ENCODE peak calls at places on chromosomes 5 and 9, in seven cellular contexts. One of them, this sample, is unnamed.

GRCh38 chr5:170631471-170632195 is 127.8 kb downstream of the KCNIP1 start:
- DNase-seq in HCT116: peak
- DNase-seq in left lung: no peak
- DNase-seq in colonic mucosa: no peak
- DNase-seq in fibroblast of lung: peak
- DNase-seq in A549: peak
- DNase-seq in NT2/D1: no peak
- DNase-seq in this sample: no peak

GRCh38 chr5:95664204-95664786 is 17.7 kb downstream of the RFESD start:
- DNase-seq in HCT116: peak
- DNase-seq in fibroblast of lung: peak
- DNase-seq in NT2/D1: no peak
- DNase-seq in colonic mucosa: peak
- DNase-seq in A549: no peak
- DNase-seq in left lung: no peak
- DNase-seq in this sample: no peak

GRCh38 chr5:155953335-155953734 is 373.6 kb upstream of the SGCD start:
- DNase-seq in A549: no peak
- DNase-seq in fibroblast of lung: peak
- DNase-seq in NT2/D1: no peak
- DNase-seq in HCT116: no peak
- DNase-seq in colonic mucosa: no peak
- DNase-seq in left lung: no peak
- DNase-seq in this sample: no peak

GRCh38 chr5:84086517-84086916 is 298.2 kb downstream of the EDIL3 start:
- DNase-seq in HCT116: no peak
- DNase-seq in fibroblast of lung: peak
- DNase-seq in NT2/D1: no peak
- DNase-seq in colonic mucosa: no peak
- DNase-seq in left lung: no peak
- DNase-seq in A549: no peak
- DNase-seq in this sample: no peak

GRCh38 chr5:128085413-128085812 is 1.8 kb downstream of the SLC12A2 start:
- DNase-seq in fibroblast of lung: no peak
- DNase-seq in NT2/D1: no peak
- DNase-seq in left lung: no peak
- DNase-seq in A549: no peak
- DNase-seq in HCT116: no peak
- DNase-seq in colonic mucosa: no peak
- DNase-seq in this sample: no peak

GRCh38 chr9:70405808-70406445 is 8.5 kb downstream of the KLF9 start:
- DNase-seq in NT2/D1: no peak
- DNase-seq in colonic mucosa: peak
- DNase-seq in HCT116: no peak
- DNase-seq in fibroblast of lung: peak
- DNase-seq in left lung: no peak
- DNase-seq in A549: no peak
- DNase-seq in this sample: no peak

GRCh38 chr5:41517909-41518308 is 7.5 kb upstream of the PLCXD3 start:
- DNase-seq in NT2/D1: no peak
- DNase-seq in colonic mucosa: no peak
- DNase-seq in fibroblast of lung: peak
- DNase-seq in A549: no peak
- DNase-seq in HCT116: no peak
- DNase-seq in left lung: no peak
- DNase-seq in this sample: no peak

GRCh38 chr9:136364942-136365774 is 1.6 kb upstream of the DNLZ start:
- DNase-seq in left lung: no peak
- DNase-seq in colonic mucosa: no peak
- DNase-seq in A549: no peak
- DNase-seq in NT2/D1: no peak
- DNase-seq in HCT116: no peak
- DNase-seq in fibroblast of lung: no peak
- DNase-seq in this sample: no peak

GRCh38 chr9:115118471-115119156 is 657 bp upstream of the TNC start:
- DNase-seq in colonic mucosa: peak
- DNase-seq in A549: peak
- DNase-seq in NT2/D1: peak
- DNase-seq in fibroblast of lung: peak
- DNase-seq in left lung: peak
- DNase-seq in HCT116: peak
- DNase-seq in this sample: peak

GRCh38 chr9:95261890-95262289 is 55.6 kb downstream of the FANCC start:
- DNase-seq in fibroblast of lung: peak
- DNase-seq in left lung: no peak
- DNase-seq in A549: no peak
- DNase-seq in HCT116: no peak
- DNase-seq in colonic mucosa: no peak
- DNase-seq in NT2/D1: no peak
- DNase-seq in this sample: no peak

GRCh38 chr5:374631-375335 is 53.3 kb downstream of the AHRR start:
- DNase-seq in NT2/D1: no peak
- DNase-seq in HCT116: no peak
- DNase-seq in colonic mucosa: peak
- DNase-seq in fibroblast of lung: no peak
- DNase-seq in A549: no peak
- DNase-seq in left lung: no peak
- DNase-seq in this sample: peak

GRCh38 chr5:124297826-124298225 is 448.6 kb downstream of the ZNF608 start:
- DNase-seq in left lung: no peak
- DNase-seq in fibroblast of lung: peak
- DNase-seq in colonic mucosa: no peak
- DNase-seq in HCT116: no peak
- DNase-seq in A549: no peak
- DNase-seq in NT2/D1: no peak
- DNase-seq in this sample: no peak

GRCh38 chr5:171388816-171389168 is 1.1 kb downstream of the NPM1 start:
- DNase-seq in left lung: no peak
- DNase-seq in HCT116: no peak
- DNase-seq in fibroblast of lung: peak
- DNase-seq in colonic mucosa: no peak
- DNase-seq in A549: no peak
- DNase-seq in NT2/D1: no peak
- DNase-seq in this sample: no peak

GRCh38 chr5:9537223-9538141 is 8.4 kb downstream of the SEMA5A start:
- DNase-seq in left lung: no peak
- DNase-seq in fibroblast of lung: no peak
- DNase-seq in A549: no peak
- DNase-seq in colonic mucosa: no peak
- DNase-seq in NT2/D1: no peak
- DNase-seq in HCT116: no peak
- DNase-seq in this sample: no peak
- H3K4me3 ChIP-seq in left lung: no peak
- H3K4me3 ChIP-seq in fibroblast of lung: no peak
- H3K4me3 ChIP-seq in A549: no peak
- H3K4me3 ChIP-seq in colonic mucosa: no peak
- H3K4me3 ChIP-seq in NT2/D1: no peak
- H3K4me3 ChIP-seq in HCT116: no peak
- H3K4me3 ChIP-seq in this sample: no peak

DNA sequence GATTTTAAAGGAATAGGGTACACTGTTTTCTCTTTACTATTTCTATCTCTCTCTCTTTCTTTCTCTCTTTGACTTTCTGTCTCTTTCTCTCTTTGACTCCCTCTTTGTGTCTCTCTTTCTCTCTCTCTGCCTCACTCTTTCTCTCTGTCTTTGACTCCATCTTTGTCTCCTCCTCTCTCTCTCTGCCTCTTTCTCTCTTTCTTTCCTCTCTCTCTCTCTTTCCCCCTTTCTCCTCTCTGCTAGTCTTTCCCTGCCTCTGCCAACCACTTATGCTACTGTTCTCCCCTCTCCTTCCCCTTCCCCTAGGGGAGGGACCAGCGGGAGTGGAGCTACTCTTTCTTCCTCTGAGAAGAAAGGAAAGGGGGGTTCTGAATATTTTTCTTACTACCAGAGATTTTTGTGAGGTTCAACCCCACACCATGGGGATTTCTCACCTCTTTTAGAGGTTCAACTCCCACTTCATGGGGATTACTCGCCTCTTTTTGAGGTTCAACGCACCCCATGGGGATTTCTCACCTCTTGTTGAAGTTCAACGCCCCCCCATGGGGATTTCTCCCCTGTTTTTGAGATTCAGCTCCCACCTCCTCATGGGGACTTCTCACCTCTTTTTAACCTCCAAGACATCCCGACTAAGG is 309.9 kb downstream of the NR3C1 start:
- DNase-seq in fibroblast of lung: no peak
- DNase-seq in left lung: no peak
- DNase-seq in HCT116: no peak
- DNase-seq in colonic mucosa: no peak
- DNase-seq in A549: no peak
- DNase-seq in NT2/D1: no peak
- DNase-seq in this sample: no peak
- H3K4me3 ChIP-seq in fibroblast of lung: peak
- H3K4me3 ChIP-seq in left lung: no peak
- H3K4me3 ChIP-seq in HCT116: no peak
- H3K4me3 ChIP-seq in colonic mucosa: no peak
- H3K4me3 ChIP-seq in A549: no peak
- H3K4me3 ChIP-seq in NT2/D1: no peak
- H3K4me3 ChIP-seq in this sample: no peak

DNA sequence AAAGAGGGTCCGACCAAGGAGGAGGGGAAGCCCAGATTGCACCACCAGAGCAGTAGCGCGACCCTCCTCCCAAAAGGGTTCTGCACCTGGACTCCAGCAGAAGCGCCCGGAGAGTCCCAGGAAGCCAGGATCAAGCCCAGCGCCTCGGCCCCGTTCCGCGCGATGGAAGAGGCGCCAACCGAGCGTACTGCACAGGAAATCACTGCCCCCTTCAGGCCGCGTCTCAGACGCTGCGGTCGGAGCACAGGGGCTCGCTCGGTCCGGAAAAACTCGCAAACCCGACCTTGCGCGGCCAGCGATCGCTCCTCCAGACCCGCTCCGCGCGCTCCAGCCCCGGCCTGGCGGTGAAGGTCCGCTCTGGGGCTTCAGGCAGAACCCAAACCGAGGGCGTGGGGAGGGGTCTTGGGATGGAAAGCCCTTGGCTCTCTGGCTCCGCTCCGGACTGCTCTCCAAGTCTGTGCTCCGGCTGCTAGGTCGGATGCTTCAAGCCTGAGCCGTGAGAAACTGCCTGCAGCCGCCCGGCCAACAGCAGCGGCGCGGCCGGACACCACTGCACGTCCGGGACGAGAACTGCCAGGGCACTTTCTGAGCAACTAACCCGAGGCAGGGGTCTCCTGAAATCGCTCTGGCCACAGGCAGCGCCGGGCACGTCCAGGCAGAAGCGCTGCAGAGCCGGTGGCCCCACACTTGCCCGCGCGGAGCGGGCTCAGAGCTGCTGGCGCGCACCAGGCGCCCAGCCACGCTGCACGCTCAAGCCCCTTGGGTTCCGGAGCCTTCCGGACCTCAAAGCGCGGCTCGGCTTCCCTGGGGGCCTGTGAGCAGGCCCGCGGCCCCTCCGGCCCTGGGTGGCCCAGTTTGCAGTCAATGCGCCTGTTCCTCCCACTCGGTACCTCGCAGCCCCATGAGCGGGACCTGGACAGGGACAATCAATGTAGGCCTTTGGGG is 1.3 kb downstream of the GABBR2 start:
- DNase-seq in fibroblast of lung: peak
- DNase-seq in colonic mucosa: no peak
- DNase-seq in left lung: no peak
- DNase-seq in NT2/D1: peak
- DNase-seq in A549: peak
- DNase-seq in HCT116: peak
- DNase-seq in this sample: no peak
- H3K4me3 ChIP-seq in fibroblast of lung: no peak
- H3K4me3 ChIP-seq in colonic mucosa: no peak
- H3K4me3 ChIP-seq in left lung: no peak
- H3K4me3 ChIP-seq in NT2/D1: peak
- H3K4me3 ChIP-seq in A549: peak
- H3K4me3 ChIP-seq in HCT116: no peak
- H3K4me3 ChIP-seq in this sample: no peak

GRCh38 chr9:1086517-1086916 is 36.4 kb downstream of the DMRT2 start:
- DNase-seq in left lung: no peak
- DNase-seq in fibroblast of lung: no peak
- DNase-seq in NT2/D1: no peak
- DNase-seq in A549: no peak
- DNase-seq in HCT116: no peak
- DNase-seq in colonic mucosa: no peak
- DNase-seq in this sample: no peak

GRCh38 chr9:1077616-1078015 is 27.5 kb downstream of the DMRT2 start:
- DNase-seq in left lung: no peak
- DNase-seq in fibroblast of lung: no peak
- DNase-seq in HCT116: no peak
- DNase-seq in colonic mucosa: no peak
- DNase-seq in NT2/D1: no peak
- DNase-seq in A549: no peak
- DNase-seq in this sample: no peak

GRCh38 chr9:1087120-1087881 is 37.1 kb downstream of the DMRT2 start:
- DNase-seq in left lung: no peak
- DNase-seq in HCT116: no peak
- DNase-seq in colonic mucosa: no peak
- DNase-seq in A549: no peak
- DNase-seq in fibroblast of lung: no peak
- DNase-seq in NT2/D1: no peak
- DNase-seq in this sample: no peak

DNA sequence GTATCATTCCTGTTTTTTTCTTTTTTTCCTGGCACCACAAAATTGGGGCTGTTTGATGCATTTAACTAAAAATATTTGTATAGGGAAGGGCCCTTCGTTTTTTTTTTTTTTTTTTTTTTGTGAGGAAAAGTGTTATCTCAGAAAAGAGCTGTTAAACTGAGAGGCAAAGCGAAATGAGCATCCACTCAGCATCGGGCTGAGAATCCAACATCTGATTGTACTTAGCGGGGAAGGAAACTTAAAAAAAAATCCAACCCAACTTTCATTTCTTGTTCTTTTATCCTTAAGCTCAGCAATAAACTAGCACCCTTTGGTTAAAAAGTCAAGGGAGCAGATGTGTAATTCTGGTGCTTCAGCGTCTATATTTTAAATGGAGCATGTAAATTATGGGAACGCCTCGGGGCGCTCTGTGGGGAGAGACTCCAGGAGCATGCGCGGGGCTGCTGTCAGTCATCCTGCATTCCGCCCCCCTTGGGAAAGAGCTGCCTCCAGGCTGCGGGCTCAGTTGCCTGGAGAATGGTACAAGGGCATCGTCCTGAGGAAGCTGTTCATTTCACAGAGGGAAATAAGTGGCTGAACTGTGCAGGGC is 33.3 kb downstream of the DMRT2 start:
- DNase-seq in HCT116: no peak
- DNase-seq in colonic mucosa: peak
- DNase-seq in left lung: peak
- DNase-seq in NT2/D1: no peak
- DNase-seq in A549: peak
- DNase-seq in fibroblast of lung: no peak
- DNase-seq in this sample: peak
- H3K4me3 ChIP-seq in HCT116: no peak
- H3K4me3 ChIP-seq in colonic mucosa: no peak
- H3K4me3 ChIP-seq in left lung: peak
- H3K4me3 ChIP-seq in NT2/D1: no peak
- H3K4me3 ChIP-seq in A549: peak
- H3K4me3 ChIP-seq in fibroblast of lung: no peak
- H3K4me3 ChIP-seq in this sample: no peak

GRCh38 chr9:72949918-72950325 is 2.9 kb downstream of the ALDH1A1 start:
- DNase-seq in colonic mucosa: no peak
- DNase-seq in HCT116: no peak
- DNase-seq in left lung: no peak
- DNase-seq in fibroblast of lung: no peak
- DNase-seq in A549: no peak
- DNase-seq in NT2/D1: no peak
- DNase-seq in this sample: no peak
- H3K4me3 ChIP-seq in colonic mucosa: no peak
- H3K4me3 ChIP-seq in HCT116: no peak
- H3K4me3 ChIP-seq in left lung: no peak
- H3K4me3 ChIP-seq in fibroblast of lung: no peak
- H3K4me3 ChIP-seq in A549: peak
- H3K4me3 ChIP-seq in NT2/D1: no peak
- H3K4me3 ChIP-seq in this sample: peak

This sample was measured in kidney.